ENCODE peak calls at places on chromosomes 11 and 22, in ten cellular contexts. F is mucosa of descending colon; G is neural progenitor cell; Q is astrocyte of the spinal cord; E is mesendoderm; U is testis; O is K562; I is IMR-90; C is CD4-positive, alpha-beta memory T cell; J is retinal pigment epithelial cell. S is an unnamed sample.

GRCh38 chr11:23509023-23509422 is 648.7 kb upstream of the CCDC179 start:
- DNase-seq in F (no peak), G (no peak), Q (peak), E (no peak), U (no peak), O (no peak), I (peak), C (no peak), J (peak), S (no peak)

GRCh38 chr11:73990727-73991126 is 8.1 kb upstream of the UCP2 start:
- DNase-seq in F (no peak), G (no peak), Q (no peak), E (no peak), U (no peak), O (no peak), I (no peak), C (no peak), J (no peak), S (no peak)

GRCh38 chr11:10322830-10323792 is 18.2 kb downstream of the ADM start:
- DNase-seq in F (peak), G (peak), Q (peak), E (peak), U (no peak), O (peak), I (peak), C (peak), J (no peak), S (peak)

GRCh38 chr11:134584706-134585445 is 172.8 kb upstream of the B3GAT1 start:
- DNase-seq in F (peak), G (no peak), Q (no peak), E (no peak), U (peak), O (no peak), I (no peak), C (no peak), J (no peak), S (no peak)

GRCh38 chr11:120539681-120540369 is 28.3 kb downstream of the GRIK4 start:
- DNase-seq in F (no peak), G (no peak), Q (peak), E (no peak), U (no peak), O (no peak), I (peak), C (no peak), J (no peak), S (no peak)

GRCh38 chr11:44989831-44990566 is 39.3 kb upstream of the TP53I11 start:
- DNase-seq in F (no peak), G (no peak), Q (no peak), E (no peak), U (no peak), O (no peak), I (no peak), C (no peak), J (no peak), S (no peak)

GRCh38 chr11:47314992-47315391 is 37.5 kb downstream of the MYBPC3 start:
- DNase-seq in F (no peak), G (no peak), Q (no peak), E (no peak), U (peak), O (no peak), I (peak), C (no peak), J (no peak), S (no peak)

GRCh38 chr11:76793391-76793811 is 10.2 kb downstream of the TSKU start:
- DNase-seq in F (no peak), G (peak), Q (peak), E (no peak), U (peak), O (no peak), I (no peak), C (no peak), J (no peak), S (no peak)

GRCh38 chr11:134098566-134099184 is 29.8 kb downstream of the JAM3 start:
- DNase-seq in F (no peak), G (no peak), Q (no peak), E (peak), U (no peak), O (no peak), I (no peak), C (peak), J (no peak), S (peak)

GRCh38 chr11:96173424-96173823 is 169.6 kb downstream of the MAML2 start:
- DNase-seq in F (no peak), G (no peak), Q (no peak), E (no peak), U (no peak), O (no peak), I (no peak), C (no peak), J (no peak), S (no peak)

GRCh38 chr11:69876013-69876412 is 56.8 kb upstream of the FGF3 start:
- DNase-seq in F (peak), G (no peak), Q (no peak), E (no peak), U (no peak), O (no peak), I (no peak), C (no peak), J (no peak), S (no peak)

GRCh38 chr22:30270841-30271240 is 4.2 kb upstream of the OSM start:
- DNase-seq in F (peak), G (no peak), Q (peak), E (no peak), U (peak), O (peak), I (peak), C (no peak), J (no peak), S (no peak)

GRCh38 chr11:62621027-62621566 is 689 bp downstream of the B3GAT3 start:
- DNase-seq in F (no peak), G (no peak), Q (no peak), E (no peak), U (no peak), O (no peak), I (no peak), C (no peak), J (no peak), S (no peak)

GRCh38 chr11:120226714-120227113 is 13.2 kb upstream of the POU2F3 start:
- DNase-seq in F (no peak), G (no peak), Q (no peak), E (no peak), U (no peak), O (no peak), I (no peak), C (no peak), J (no peak), S (no peak)

DNA sequence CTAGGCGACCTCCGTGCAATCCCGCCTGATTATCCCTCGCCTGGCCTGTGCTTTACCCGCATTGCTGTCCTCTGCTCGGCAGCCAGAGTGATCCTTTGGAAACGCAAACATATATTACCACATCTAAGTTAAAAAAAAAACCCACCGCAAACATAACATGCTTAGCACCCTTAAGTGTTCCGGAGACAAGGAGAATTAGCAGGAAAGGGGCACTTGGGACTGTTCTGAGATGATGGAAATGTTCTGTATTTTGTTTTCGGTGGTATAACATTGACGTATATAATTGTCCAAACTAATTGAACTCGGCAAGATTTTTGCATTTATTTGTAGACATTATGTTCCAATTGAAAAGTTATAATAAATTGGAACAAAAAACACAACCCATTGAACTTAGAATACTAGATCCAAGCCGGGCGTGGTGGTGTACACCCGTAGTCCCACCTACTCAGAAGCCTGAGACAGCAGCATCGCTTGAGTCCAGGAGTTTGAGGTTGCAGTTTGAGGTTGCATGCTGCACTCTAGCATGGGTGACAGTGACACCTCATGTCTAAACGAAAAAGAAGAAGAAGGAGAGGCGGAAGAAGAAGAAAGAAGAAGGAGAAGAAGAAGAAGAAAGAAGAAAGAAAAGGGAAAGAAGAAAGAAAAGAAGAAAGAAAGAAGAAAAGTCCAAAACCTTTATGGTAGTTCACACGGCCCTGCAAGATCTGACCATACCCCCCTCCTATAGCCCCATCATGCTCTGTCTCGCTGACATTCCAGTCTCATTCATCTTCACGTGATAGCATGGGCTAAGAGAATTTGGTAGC is 604 bp upstream of the POLR3H start:
- DNase-seq in F (no peak), G (peak), Q (no peak), E (no peak), U (no peak), O (no peak), I (no peak), C (no peak), J (no peak), S (no peak)
- H3K4me3 ChIP-seq in F (peak), G (peak), Q (peak), E (no peak), U (peak), O (no peak), I (peak), C (peak), J (peak), S (peak)

DNA sequence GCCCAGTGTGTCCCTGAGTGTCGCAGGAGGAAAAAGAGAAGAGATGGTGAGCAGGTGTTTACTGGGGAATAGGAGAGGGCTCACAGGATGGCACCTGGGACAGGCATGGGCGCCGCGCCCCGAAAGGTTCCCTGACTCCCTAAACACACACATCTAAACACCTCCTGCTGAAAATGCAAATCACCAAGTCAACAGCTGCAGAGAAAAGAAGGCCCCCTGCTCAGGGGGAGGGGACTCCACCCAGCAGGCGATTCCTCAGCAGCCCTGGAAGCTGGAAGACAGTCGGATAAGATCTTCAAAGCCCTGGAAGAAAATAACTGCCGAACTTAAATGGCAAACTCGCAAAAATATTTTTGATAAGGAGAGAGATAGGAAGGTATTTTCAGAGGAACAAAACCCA is 377.2 kb downstream of the BRD1 start:
- DNase-seq in F (no peak), G (peak), Q (no peak), E (peak), U (no peak), O (no peak), I (no peak), C (no peak), J (no peak), S (no peak)
- H3K4me3 ChIP-seq in F (no peak), G (peak), Q (no peak), E (no peak), U (no peak), O (no peak), I (no peak), C (no peak), J (no peak), S (no peak)

GRCh38 chr11:122786896-122787295 is 51.4 kb upstream of the CRTAM start:
- DNase-seq in F (no peak), G (no peak), Q (no peak), E (no peak), U (peak), O (no peak), I (no peak), C (no peak), J (no peak), S (no peak)

GRCh38 chr11:122791411-122791810 is 46.9 kb upstream of the CRTAM start:
- DNase-seq in F (no peak), G (no peak), Q (no peak), E (no peak), U (no peak), O (no peak), I (peak), C (no peak), J (no peak), S (no peak)

GRCh38 chr11:122788781-122789535 is 49.3 kb upstream of the CRTAM start:
- DNase-seq in F (no peak), G (no peak), Q (no peak), E (no peak), U (no peak), O (no peak), I (no peak), C (no peak), J (no peak), S (no peak)

GRCh38 chr11:122791836-122792235 is 46.5 kb upstream of the CRTAM start:
- DNase-seq in F (no peak), G (no peak), Q (peak), E (no peak), U (peak), O (no peak), I (peak), C (no peak), J (peak), S (no peak)

GRCh38 chr11:122789916-122790315 is 48.4 kb upstream of the CRTAM start:
- DNase-seq in F (no peak), G (no peak), Q (no peak), E (no peak), U (no peak), O (no peak), I (no peak), C (no peak), J (no peak), S (no peak)
- H3K4me3 ChIP-seq in F (no peak), G (no peak), Q (no peak), E (no peak), U (no peak), O (no peak), I (no peak), C (no peak), J (no peak), S (no peak)

GRCh38 chr22:37480387-37481346 is 5.5 kb downstream of the MFNG start:
- DNase-seq in F (no peak), G (no peak), Q (no peak), E (no peak), U (no peak), O (no peak), I (no peak), C (no peak), J (no peak), S (no peak)

GRCh38 chr22:37481347-37481907 is 4.8 kb downstream of the MFNG start:
- DNase-seq in F (no peak), G (no peak), Q (no peak), E (no peak), U (no peak), O (no peak), I (no peak), C (no peak), J (no peak), S (no peak)

GRCh38 chr22:37483050-37483449 is 3.1 kb downstream of the MFNG start:
- DNase-seq in F (no peak), G (no peak), Q (no peak), E (no peak), U (no peak), O (no peak), I (no peak), C (no peak), J (no peak), S (no peak)

GRCh38 chr22:37483594-37484114 is 2.5 kb downstream of the MFNG start:
- DNase-seq in F (no peak), G (no peak), Q (no peak), E (no peak), U (no peak), O (no peak), I (no peak), C (no peak), J (no peak), S (no peak)

DNA sequence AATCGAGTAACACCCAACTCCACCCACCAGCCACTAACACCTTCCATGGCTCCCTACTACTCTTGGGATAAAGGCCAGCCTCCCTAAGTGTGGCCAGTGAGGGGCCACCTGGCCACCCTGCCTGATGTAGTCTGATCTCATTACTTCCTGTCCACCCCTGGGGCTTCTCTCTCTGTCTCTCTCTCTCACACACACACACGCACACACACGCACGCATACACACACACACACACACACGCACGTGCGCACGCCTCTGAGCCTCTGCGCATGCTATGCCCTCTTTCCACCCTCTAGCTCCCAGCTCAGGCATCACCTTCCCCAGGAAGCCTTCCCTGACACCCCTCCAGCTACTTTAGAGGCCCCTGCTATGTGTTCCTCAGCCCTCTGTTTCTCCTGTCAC is 3.9 kb downstream of the MFNG start:
- DNase-seq in F (no peak), G (no peak), Q (no peak), E (no peak), U (no peak), O (no peak), I (peak), C (peak), J (no peak), S (no peak)
- H3K4me3 ChIP-seq in F (no peak), G (no peak), Q (no peak), E (no peak), U (no peak), O (no peak), I (no peak), C (no peak), J (no peak), S (no peak)

DNA sequence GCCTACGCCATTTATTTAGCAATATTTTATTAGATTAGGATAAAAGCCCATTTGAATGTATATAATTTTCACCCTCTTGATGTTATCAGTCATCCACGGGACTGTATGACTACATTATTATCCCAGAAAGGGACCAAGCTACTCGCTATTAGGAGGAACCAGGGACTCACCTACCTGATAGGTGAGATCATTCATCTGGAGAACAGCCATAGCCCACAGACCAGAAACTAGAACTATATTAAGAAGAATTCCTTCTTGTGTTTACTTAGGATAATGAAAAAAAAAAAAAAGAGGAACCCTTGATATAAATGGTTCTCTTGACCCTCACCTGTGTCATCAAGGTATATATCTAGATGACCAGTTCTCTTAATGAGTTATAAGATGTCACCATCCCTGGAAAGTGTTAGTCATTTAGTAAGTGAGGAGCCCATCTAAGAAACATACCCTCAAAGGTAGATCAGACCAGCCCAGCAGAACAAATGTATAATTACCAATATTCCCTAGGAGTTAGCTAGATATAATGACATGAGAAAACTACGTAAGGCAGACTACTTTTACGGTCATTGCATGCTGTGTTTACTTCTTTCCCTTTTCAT is 8.0 kb downstream of the SIK3 start:
- DNase-seq in F (no peak), G (no peak), Q (no peak), E (no peak), U (no peak), O (no peak), I (no peak), C (no peak), J (no peak), S (no peak)
- H3K4me3 ChIP-seq in F (no peak), G (no peak), Q (no peak), E (no peak), U (no peak), O (no peak), I (no peak), C (no peak), J (no peak), S (no peak)

GRCh38 chr11:68275721-68276488 is 4.1 kb upstream of the C11orf24 start:
- DNase-seq in F (no peak), G (no peak), Q (no peak), E (no peak), U (no peak), O (no peak), I (no peak), C (no peak), J (no peak), S (no peak)

GRCh38 chr11:68271781-68272608 is at the start of gene C11orf24:
- DNase-seq in F (peak), G (peak), Q (peak), E (peak), U (peak), O (peak), I (peak), C (peak), J (peak), S (peak)

GRCh38 chr11:68270334-68271022 is 1.3 kb downstream of the C11orf24 start:
- DNase-seq in F (no peak), G (no peak), Q (no peak), E (no peak), U (no peak), O (no peak), I (no peak), C (no peak), J (no peak), S (no peak)

GRCh38 chr11:68271023-68271780 is 571 bp downstream of the C11orf24 start:
- DNase-seq in F (no peak), G (peak), Q (peak), E (peak), U (peak), O (peak), I (peak), C (peak), J (peak), S (peak)

DNA sequence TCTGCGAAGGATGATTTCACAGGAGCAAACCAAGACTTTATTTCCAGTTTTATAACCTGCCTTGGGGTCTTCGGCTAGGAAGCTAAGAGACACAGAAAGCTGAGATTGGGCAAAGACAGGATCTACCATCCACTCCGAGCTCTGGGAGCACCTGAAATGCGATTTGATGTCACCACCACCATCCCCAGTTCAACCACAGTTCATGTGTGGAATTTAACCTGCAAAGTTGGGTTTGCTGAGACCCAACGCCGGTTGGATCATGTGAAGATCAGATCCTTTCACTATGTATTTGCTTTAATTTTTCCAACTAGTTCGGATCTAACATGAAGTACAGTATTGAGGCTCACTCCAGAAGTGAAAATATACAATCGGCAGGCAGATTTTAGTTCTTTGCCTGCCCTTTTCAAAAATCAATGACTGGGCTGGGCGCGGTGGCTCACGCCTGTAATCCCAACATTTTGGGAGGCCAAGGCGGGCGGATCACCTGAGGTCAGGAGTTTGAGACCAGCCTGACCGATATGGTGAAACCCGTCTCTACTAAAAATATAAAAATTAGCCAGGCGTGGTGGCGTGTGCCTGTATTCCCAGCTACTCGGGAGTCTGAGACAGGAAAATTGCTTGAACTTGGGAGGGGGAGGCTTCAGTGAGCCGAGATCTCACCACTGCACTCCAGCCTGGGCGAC is 1.4 kb upstream of the C11orf24 start:
- DNase-seq in F (no peak), G (no peak), Q (no peak), E (no peak), U (no peak), O (no peak), I (no peak), C (no peak), J (no peak), S (no peak)
- H3K4me3 ChIP-seq in F (no peak), G (peak), Q (no peak), E (no peak), U (no peak), O (peak), I (no peak), C (no peak), J (no peak), S (peak)